ENCODE peak calls at places on chromosome 13, in nine cellular contexts. T is RCC 7860; D is neural crest cell; W is T-cell; X is aorta; C is HAP-1; U is activated T-helper 1 cell treated with Interleukin-2 at 50 U/mL for 16 hours; E is NCI-H2107; J is CD4-positive, alpha-beta T cell. F is an unnamed sample.

GRCh38 chr13:73765651-73766384 is 368.4 kb downstream of the KLF12 start:
- DNase-seq in C (peak), T (no peak), E (peak), J (peak), D (peak), U (peak), X (peak), W (peak), F (peak)

GRCh38 chr13:110412132-110412912 is 105.2 kb downstream of the COL4A2 start:
- DNase-seq in C (peak), E (peak), W (peak), D (peak), U (peak), T (peak), X (peak), J (peak), F (peak)

GRCh38 chr13:42702726-42703125 is 78.7 kb upstream of the FAM216B start:
- DNase-seq in U (no peak), T (no peak), X (no peak), W (no peak), E (no peak), C (no peak), J (no peak), D (no peak), F (peak)

GRCh38 chr13:47463726-47464125 is 537.3 kb downstream of the SUCLA2 start:
- DNase-seq in U (no peak), C (no peak), J (no peak), W (no peak), X (no peak), D (no peak), T (no peak), E (no peak), F (peak)

GRCh38 chr13:96080676-96081075 is 9.2 kb upstream of the HS6ST3 start:
- DNase-seq in T (no peak), X (no peak), U (no peak), D (no peak), E (no peak), W (no peak), C (no peak), J (no peak), F (no peak)

GRCh38 chr13:27978301-27978968 is 9.3 kb upstream of the CDX2 start:
- DNase-seq in J (no peak), U (no peak), T (no peak), D (no peak), W (no peak), X (no peak), E (no peak), C (no peak), F (no peak)

GRCh38 chr13:105442941-105443340 is 1092.5 kb downstream of the EFNB2 start:
- DNase-seq in E (no peak), T (peak), D (no peak), C (no peak), X (no peak), W (no peak), J (no peak), U (no peak), F (peak)

GRCh38 chr13:25494708-25495411 is 123.1 kb downstream of the ATP8A2 start:
- DNase-seq in X (no peak), W (no peak), T (no peak), E (peak), U (no peak), C (no peak), D (no peak), J (no peak), F (no peak)

GRCh38 chr13:79282976-79283375 is 123.1 kb downstream of the RBM26 start:
- DNase-seq in U (no peak), J (no peak), D (no peak), W (no peak), E (no peak), X (no peak), T (no peak), C (no peak), F (peak)

GRCh38 chr13:113178070-113178895 is 19.8 kb downstream of the PROZ start:
- DNase-seq in T (no peak), C (no peak), J (no peak), X (no peak), W (no peak), D (no peak), U (no peak), E (no peak), F (peak)

GRCh38 chr13:49560270-49561063 is 24.9 kb downstream of the RCBTB1 start:
- DNase-seq in X (no peak), D (no peak), E (no peak), J (no peak), C (no peak), W (no peak), T (peak), U (no peak), F (peak)

GRCh38 chr13:41467546-41467945 is 10.2 kb downstream of the RGCC start:
- DNase-seq in E (no peak), D (no peak), X (no peak), U (no peak), W (no peak), J (no peak), T (no peak), C (no peak), F (no peak)

F was measured in choroid plexus epithelial cell.